ENCODE peak calls at places on chromosomes 12 and 14, in seven cellular contexts. F is HCT116, R is spleen, Q is transverse colon, B is K562, Z is breast epithelium, C is sigmoid colon. E is an unnamed sample.

GRCh38 chr12:106108187-106108816 is 30.5 kb downstream of the NUAK1 start:
- DNase-seq in F (no peak), R (no peak), Q (peak), B (no peak), Z (no peak), C (peak), E (no peak)

GRCh38 chr12:95848575-95849388 is 10.0 kb upstream of the SNRPF start:
- DNase-seq in F (no peak), R (no peak), Q (peak), B (no peak), Z (no peak), C (no peak), E (no peak)

GRCh38 chr12:23222801-23223200 is 597.8 kb downstream of the ETNK1 start:
- DNase-seq in F (no peak), R (no peak), Q (no peak), B (no peak), Z (no peak), C (no peak), E (no peak)

GRCh38 chr12:132327351-132328171 is 1.8 kb downstream of the GALNT9 start:
- DNase-seq in F (no peak), R (no peak), Q (peak), B (no peak), Z (peak), C (peak), E (no peak)

GRCh38 chr12:93853698-93854478 is 176.7 kb downstream of the CRADD start:
- DNase-seq in F (no peak), R (no peak), Q (no peak), B (no peak), Z (no peak), C (no peak), E (no peak)

GRCh38 chr14:77862154-77862783 is 62.4 kb downstream of the ADCK1 start:
- DNase-seq in F (peak), R (peak), Q (peak), B (peak), Z (peak), C (peak), E (peak)

GRCh38 chr14:21990116-21990515 is 316.5 kb upstream of the OR4E1 start:
- DNase-seq in F (no peak), R (no peak), Q (no peak), B (no peak), Z (no peak), C (no peak), E (no peak)

GRCh38 chr12:78330131-78330530 is 499.4 kb downstream of the NAV3 start:
- DNase-seq in F (no peak), R (no peak), Q (no peak), B (no peak), Z (no peak), C (no peak), E (no peak)

GRCh38 chr14:90757452-90757851 is 58.8 kb downstream of the TTC7B start:
- DNase-seq in F (no peak), R (no peak), Q (no peak), B (no peak), Z (no peak), C (no peak), E (no peak)

GRCh38 chr12:42744539-42745156 is 155.1 kb upstream of the PRICKLE1 start:
- DNase-seq in F (no peak), R (no peak), Q (no peak), B (no peak), Z (peak), C (no peak), E (no peak)
- TF ChIP-seq POLR2AphosphoS5 in F (no peak), R (no peak), Q (no peak), B (no peak), Z (peak), C (no peak), E (peak)

GRCh38 chr14:94689218-94689984 is 77.2 kb downstream of the SERPINA3 start:
- DNase-seq in F (no peak), R (peak), Q (peak), B (peak), Z (peak), C (peak), E (peak)
- H3K4me3 ChIP-seq in F (peak), R (peak), Q (no peak), B (no peak), Z (no peak), C (no peak), E (no peak)

DNA sequence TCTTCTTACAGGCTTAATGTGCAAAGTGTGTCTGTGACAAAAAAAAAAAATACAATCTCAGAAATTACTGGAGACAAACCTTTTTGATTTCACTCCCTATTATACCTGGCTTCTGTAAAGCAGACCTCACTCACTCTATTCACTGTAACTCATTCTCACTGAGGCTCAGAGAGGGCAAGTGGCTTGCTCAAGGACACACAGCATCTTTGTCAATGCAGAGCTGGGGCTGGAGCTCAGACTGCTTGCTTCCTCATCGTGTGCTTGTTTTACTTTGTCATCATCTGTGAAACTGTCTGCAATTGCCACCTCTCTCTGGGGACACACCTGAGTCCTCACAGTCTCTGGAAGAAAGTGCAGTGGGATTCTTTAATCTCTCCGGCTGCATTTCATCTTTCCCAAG is 120.0 kb downstream of the PTPN11 start:
- DNase-seq in F (no peak), R (no peak), Q (no peak), B (no peak), Z (no peak), C (no peak), E (no peak)
- TF ChIP-seq CTCF in F (no peak), R (no peak), Q (no peak), B (no peak), Z (no peak), C (no peak), E (no peak)

GRCh38 chr12:68381476-68381875 is 49.3 kb upstream of the MDM1 start:
- DNase-seq in F (no peak), R (no peak), Q (no peak), B (peak), Z (no peak), C (no peak), E (no peak)
- TF ChIP-seq POLR2AphosphoS5 in F (no peak), R (no peak), Q (no peak), B (no peak), Z (no peak), C (no peak), E (no peak)

DNA sequence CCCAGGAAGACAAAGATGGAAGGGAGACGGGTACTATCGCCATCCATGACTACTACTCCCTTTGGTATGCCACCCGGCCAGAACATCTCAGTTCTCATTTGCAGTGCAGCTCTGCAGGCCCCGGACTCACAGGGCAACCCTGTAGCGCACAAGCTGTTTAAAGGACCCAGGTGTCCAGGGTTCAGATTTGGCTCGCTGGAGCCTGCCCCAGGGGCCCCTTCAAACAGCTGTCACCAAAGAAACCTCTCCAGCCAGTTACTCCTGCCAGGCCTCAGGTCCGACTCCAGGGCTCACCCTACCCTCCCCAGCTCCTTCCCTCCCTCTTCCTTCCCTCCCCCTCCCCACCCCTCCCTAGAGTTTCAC is 5.5 kb upstream of the CHD4 start:
- DNase-seq in F (no peak), R (no peak), Q (no peak), B (peak), Z (no peak), C (no peak), E (no peak)
- H3K4me3 ChIP-seq in F (peak), R (no peak), Q (no peak), B (peak), Z (peak), C (no peak), E (peak)

DNA sequence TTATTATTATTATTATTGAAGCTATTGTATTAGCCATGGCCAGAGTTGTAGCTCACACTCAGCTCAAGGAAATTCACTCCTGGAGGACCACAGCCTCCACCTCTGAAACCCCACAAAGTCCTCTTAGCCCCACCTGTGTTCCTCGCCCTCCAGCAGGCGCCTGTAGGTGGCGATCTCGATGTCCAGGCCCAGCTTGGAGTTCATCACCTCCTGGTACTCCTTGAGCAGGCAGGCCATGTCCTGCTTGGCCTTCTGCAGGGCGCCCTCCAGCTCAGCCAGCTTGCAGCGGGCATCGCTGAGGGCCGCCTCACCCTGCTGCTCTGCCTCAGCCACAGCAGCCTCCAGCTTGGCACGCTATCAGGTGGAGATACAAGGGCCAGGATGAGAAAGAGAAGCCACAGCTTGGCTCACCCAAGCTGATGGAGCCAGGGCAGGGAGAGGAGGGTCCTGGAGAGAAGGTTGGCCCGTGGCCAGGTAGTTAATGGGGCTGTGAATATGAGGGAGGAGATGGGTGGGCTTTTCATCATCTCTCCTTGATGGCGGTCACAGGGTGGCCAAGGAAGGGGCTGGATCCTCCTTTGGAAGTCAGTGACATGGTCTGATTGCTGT is 5.1 kb downstream of the KRT85 start:
- DNase-seq in F (no peak), R (peak), Q (no peak), B (peak), Z (no peak), C (no peak), E (no peak)
- TF ChIP-seq CTCF in F (peak), R (no peak), Q (peak), B (peak), Z (no peak), C (no peak), E (no peak)

GRCh38 chr12:51247523-51248206 is 9.0 kb downstream of the DAZAP2 start:
- DNase-seq in F (no peak), R (no peak), Q (no peak), B (no peak), Z (no peak), C (no peak), E (no peak)

GRCh38 chr12:51242896-51243295 is 4.3 kb downstream of the DAZAP2 start:
- DNase-seq in F (no peak), R (no peak), Q (no peak), B (no peak), Z (no peak), C (no peak), E (no peak)

GRCh38 chr12:51246254-51246853 is 7.7 kb downstream of the DAZAP2 start:
- DNase-seq in F (no peak), R (no peak), Q (peak), B (peak), Z (no peak), C (no peak), E (no peak)

GRCh38 chr12:51244269-51244668 is 5.6 kb downstream of the DAZAP2 start:
- DNase-seq in F (no peak), R (no peak), Q (no peak), B (no peak), Z (no peak), C (no peak), E (no peak)

GRCh38 chr12:51245476-51246253 is 7.0 kb downstream of the DAZAP2 start:
- DNase-seq in F (no peak), R (no peak), Q (no peak), B (no peak), Z (no peak), C (no peak), E (peak)
- TF ChIP-seq POLR2AphosphoS5 in F (no peak), R (peak), Q (no peak), B (no peak), Z (no peak), C (no peak), E (no peak)

DNA sequence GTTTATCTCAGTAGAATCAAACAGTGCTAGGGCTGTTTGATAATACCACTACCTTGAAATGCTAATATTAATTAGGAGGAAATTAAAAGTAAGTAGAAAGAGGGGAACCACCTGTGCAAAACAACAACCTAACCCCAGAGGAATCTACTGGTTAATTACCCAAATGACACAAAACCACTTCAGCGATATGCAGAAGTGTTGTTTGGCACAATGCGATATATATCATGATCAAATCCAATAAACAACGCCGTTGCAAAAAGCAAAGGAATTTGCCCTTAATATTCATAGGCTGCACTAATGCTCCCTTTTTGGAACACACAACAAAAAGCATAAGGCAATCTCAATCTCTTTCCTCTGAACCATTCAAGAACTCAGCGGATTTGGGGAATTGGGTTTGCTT is 1.6 kb downstream of the MAP4K5 start:
- DNase-seq in F (no peak), R (no peak), Q (no peak), B (no peak), Z (no peak), C (no peak), E (no peak)
- H3K4me3 ChIP-seq in F (peak), R (peak), Q (no peak), B (peak), Z (peak), C (peak), E (peak)

E was measured in suprapubic skin.